ENCODE peak calls at places on chromosome 12, in five cellular contexts. H, O, P, I and S are unnamed samples.

GRCh38 chr12:93571360-93571853 is 1.1 kb upstream of the SOCS2 start:
- DNase-seq in I (peak), P (peak), O (peak), H (peak), S (no peak)

GRCh38 chr12:12926571-12927071 is 25.3 kb downstream of the GPRC5D start:
- DNase-seq in O (no peak), H (no peak), I (no peak), P (no peak), S (no peak)

GRCh38 chr12:122937622-122938091 is 28.6 kb downstream of the ABCB9 start:
- DNase-seq in O (no peak), P (peak), I (no peak), H (no peak), S (no peak)

GRCh38 chr12:11722071-11722470 is 72.6 kb downstream of the ETV6 start:
- DNase-seq in I (no peak), O (no peak), P (no peak), H (no peak), S (no peak)

GRCh38 chr12:40701756-40702155 is 9.5 kb downstream of the CNTN1 start:
- DNase-seq in O (no peak), I (no peak), P (no peak), H (no peak), S (no peak)

GRCh38 chr12:44696542-44696941 is 179.6 kb downstream of the NELL2 start:
- DNase-seq in O (no peak), H (no peak), P (no peak), I (no peak), S (no peak)

GRCh38 chr12:116820077-116820656 is 61.1 kb downstream of the HRK start:
- DNase-seq in O (no peak), P (peak), I (no peak), H (no peak), S (peak)

GRCh38 chr12:46562625-46563228 is 190.2 kb upstream of the SLC38A2 start:
- DNase-seq in I (peak), P (peak), H (no peak), O (peak), S (no peak)